ENCODE peak calls at places on chromosome 14, in nine cellular contexts. K is endothelial cell of umbilical vein, S is GM23248, L is adipocyte, Y is SK-N-SH, O is tibial artery, H is left ventricle myocardium inferior, W is gastrocnemius medialis, F is fibroblast of lung. C is an unnamed sample.

GRCh38 chr14:21118933-21119332 is 18.1 kb downstream of the TMEM253 start:
- DNase-seq in S (no peak), W (no peak), H (no peak), K (no peak), Y (no peak), O (no peak), L (no peak), F (no peak), C (no peak)

GRCh38 chr14:44180975-44181374 is 326.1 kb downstream of the FSCB start:
- DNase-seq in K (no peak), O (no peak), Y (no peak), F (peak; percentile 1), W (no peak), H (no peak), L (no peak), S (no peak), C (no peak)

GRCh38 chr14:89827260-89827659 is 127.3 kb downstream of the EFCAB11 start:
- DNase-seq in Y (no peak), K (no peak), S (no peak), W (no peak), L (no peak), F (no peak), O (peak; percentile 22), H (no peak), C (no peak)

GRCh38 chr14:66224492-66225178 is 261.5 kb upstream of the CCDC196 start:
- DNase-seq in H (no peak), S (no peak), F (no peak), O (no peak), K (no peak), Y (no peak), W (no peak), L (no peak), C (no peak)

GRCh38 chr14:77032854-77033621 is 4.5 kb upstream of the IRF2BPL start:
- DNase-seq in K (peak; percentile 91), L (peak; percentile 99), F (peak; percentile 100), W (peak; percentile 95), O (peak; percentile 93), S (peak; percentile 98), Y (peak; percentile 87), H (peak; percentile 94), C (peak; percentile 82)

GRCh38 chr14:74275265-74275841 is 27.4 kb downstream of the ABCD4 start:
- DNase-seq in K (no peak), F (peak; percentile 65), Y (no peak), O (no peak), H (no peak), S (peak; percentile 97), W (no peak), L (peak; percentile 63), C (no peak)

GRCh38 chr14:85273952-85274351 is 256.0 kb upstream of the FLRT2 start:
- DNase-seq in Y (no peak), L (no peak), O (no peak), F (no peak), S (no peak), W (no peak), H (no peak), K (no peak), C (no peak)

GRCh38 chr14:70955543-70956480 is 48.6 kb downstream of the PCNX1 start:
- DNase-seq in F (peak; percentile 51), H (no peak), O (no peak), W (no peak), L (peak; percentile 70), Y (peak; percentile 25), S (peak; percentile 64), K (peak; percentile 41), C (no peak)

GRCh38 chr14:96051642-96052540 is 12.7 kb downstream of the C14orf132 start:
- DNase-seq in K (no peak), H (no peak), O (no peak), S (no peak), W (no peak), L (no peak), F (no peak), Y (no peak), C (peak; percentile 58)

GRCh38 chr14:73651005-73651404 is 6.2 kb downstream of the DNAL1 start:
- DNase-seq in O (no peak), L (no peak), K (no peak), Y (no peak), S (no peak), W (no peak), H (no peak), F (no peak), C (no peak)

GRCh38 chr14:30214456-30215090 is 286.9 kb upstream of the PRKD1 start:
- DNase-seq in K (peak; percentile 65), O (no peak), F (peak; percentile 89), S (peak; percentile 85), L (peak; percentile 89), Y (peak; percentile 3), W (no peak), H (no peak), C (no peak)

GRCh38 chr14:59161571-59162175 is 26.8 kb upstream of the DAAM1 start:
- DNase-seq in S (peak; percentile 83), L (peak; percentile 78), O (peak; percentile 22), H (no peak), K (peak; percentile 37), Y (no peak), W (no peak), F (peak; percentile 91), C (peak; percentile 9)

GRCh38 chr14:88286309-88286708 is 36.8 kb downstream of the KCNK10 start:
- DNase-seq in S (no peak), Y (no peak), W (no peak), O (no peak), L (no peak), K (no peak), F (no peak), H (no peak), C (no peak)

GRCh38 chr14:76546426-76547221 is 170.7 kb downstream of the ESRRB start:
- DNase-seq in F (no peak), H (no peak), Y (peak; percentile 65), O (no peak), W (no peak), L (no peak), K (peak; percentile 19), S (peak; percentile 29), C (no peak)

GRCh38 chr14:77882631-77883030 is 82.7 kb downstream of the ADCK1 start:
- DNase-seq in Y (peak; percentile 60), L (no peak), H (no peak), F (peak; percentile 9), S (peak; percentile 67), K (no peak), W (peak; percentile 21), O (peak; percentile 37), C (no peak)

GRCh38 chr14:104081493-104081835 is 4.0 kb upstream of the ASPG start:
- DNase-seq in K (no peak), O (no peak), F (no peak), L (no peak), W (no peak), H (no peak), S (no peak), Y (no peak), C (no peak)

DNA sequence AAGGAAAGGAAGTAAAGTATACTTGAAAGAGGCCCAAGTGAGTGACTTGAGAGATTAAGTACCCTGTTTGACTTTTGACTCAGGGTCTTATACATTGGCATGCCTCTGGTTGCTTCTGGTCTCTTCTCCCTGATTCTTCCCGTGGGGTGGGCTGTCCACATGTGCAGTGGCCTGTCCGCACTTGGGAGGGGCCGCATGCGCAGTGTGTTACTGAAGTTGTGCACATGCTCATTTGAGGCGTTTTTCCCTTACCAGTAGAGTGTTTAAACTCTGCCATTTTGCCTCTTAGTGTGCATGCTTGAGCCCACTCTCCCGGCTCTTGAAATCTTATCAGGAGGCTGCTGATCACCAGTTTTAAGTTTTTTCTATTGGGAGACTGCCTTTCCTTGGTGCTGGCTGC is 32.1 kb upstream of the HECTD1 start:
- DNase-seq in S (no peak), W (no peak), L (no peak), F (no peak), H (no peak), Y (no peak), K (no peak), O (no peak), C (no peak)
- H3K4me1 ChIP-seq in S (peaks cover 9% of the 10 kb centered on the region), W (no peaks in the 10 kb centered on the region), L (peaks cover 12% of the 10 kb centered on the region), F (peaks cover 10% of the 10 kb centered on the region), H (peaks cover 11% of the 10 kb centered on the region), Y (no peaks in the 10 kb centered on the region), K (no peaks in the 10 kb centered on the region), O (no peaks in the 10 kb centered on the region), C (no peaks in the 10 kb centered on the region)

GRCh38 chr14:23577004-23577681 is 1.4 kb downstream of the JPH4 start:
- DNase-seq in H (no peak), L (peak; percentile 15), S (peak; percentile 42), W (no peak), F (no peak), O (no peak), K (no peak), Y (peak; percentile 92), C (no peak)
- H3K27me3 ChIP-seq in H (peaks cover 96% of the 10 kb centered on the region), L (peaks cover 42% of the 10 kb centered on the region), S (peaks cover 57% of the 10 kb centered on the region), W (peaks cover 53% of the 10 kb centered on the region), F (peaks cover 40% of the 10 kb centered on the region), O (peaks cover 82% of the 10 kb centered on the region), K (peaks cover 41% of the 10 kb centered on the region), Y (no peaks in the 10 kb centered on the region), C (peaks cover 26% of the 10 kb centered on the region)

GRCh38 chr14:54489318-54489683 is 521 bp upstream of the GMFB start:
- DNase-seq in K (no peak), O (no peak), W (no peak), Y (no peak), F (no peak), S (no peak), H (no peak), L (no peak), C (no peak)

GRCh38 chr14:54488646-54489317 is at the start of gene GMFB:
- DNase-seq in L (peak; percentile 96), W (peak; percentile 90), F (peak; percentile 95), Y (peak; percentile 92), O (peak; percentile 92), K (peak; percentile 95), H (peak; percentile 95), S (peak; percentile 97), C (peak; percentile 95)

GRCh38 chr14:54488318-54488645 is 498 bp downstream of the GMFB start:
- DNase-seq in W (no peak), O (no peak), H (no peak), L (no peak), K (no peak), F (no peak), Y (no peak), S (no peak), C (no peak)

GRCh38 chr14:54487771-54488170 is 1.0 kb downstream of the GMFB start:
- DNase-seq in Y (peak; percentile 63), F (peak; percentile 68), H (no peak), L (peak; percentile 68), O (no peak), S (peak; percentile 68), W (no peak), K (peak; percentile 59), C (no peak)

DNA sequence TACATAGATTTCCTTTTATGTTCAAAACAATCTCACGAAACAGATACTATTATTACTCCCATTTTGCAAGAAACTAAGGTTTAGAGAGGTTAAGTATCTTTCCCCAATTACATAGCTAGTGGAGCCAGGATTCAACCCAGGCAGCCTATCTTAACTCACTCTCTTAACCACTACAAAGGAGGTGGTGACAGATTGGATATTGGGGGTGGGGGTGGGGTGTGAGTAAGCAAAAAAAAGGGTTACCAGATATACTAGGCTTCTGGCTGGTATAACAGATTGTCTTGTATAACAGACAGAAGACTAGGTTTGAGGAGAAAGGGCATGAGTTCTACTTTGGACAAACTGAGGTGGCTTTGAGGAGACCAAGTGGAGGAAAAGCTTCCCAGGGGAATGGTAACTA is 2.1 kb downstream of the GMFB start:
- DNase-seq in Y (no peak), W (no peak), F (peak; percentile 13), S (no peak), K (no peak), H (no peak), O (no peak), L (no peak), C (no peak)
- H3K4me1 ChIP-seq in Y (peaks cover 5% of the 10 kb centered on the region), W (peaks cover 20% of the 10 kb centered on the region), F (peaks cover 2% of the 10 kb centered on the region), S (peaks cover 33% of the 10 kb centered on the region), K (peaks cover 13% of the 10 kb centered on the region), H (peaks cover 79% of the 10 kb centered on the region), O (peaks cover 14% of the 10 kb centered on the region), L (peaks cover 31% of the 10 kb centered on the region), C (peaks cover 22% of the 10 kb centered on the region)

GRCh38 chr14:56515739-56516138 is 63.9 kb upstream of the TMEM260 start:
- DNase-seq in O (no peak), Y (no peak), H (no peak), W (no peak), L (no peak), S (peak; percentile 19), F (no peak), K (no peak), C (no peak)
- H3K27me3 ChIP-seq in O (no peaks in the 10 kb centered on the region), Y (peaks cover 12% of the 10 kb centered on the region), H (peaks cover 44% of the 10 kb centered on the region), W (no peaks in the 10 kb centered on the region), L (peaks cover 16% of the 10 kb centered on the region), S (no peaks in the 10 kb centered on the region), F (peaks cover 2% of the 10 kb centered on the region), K (peaks cover 1% of the 10 kb centered on the region), C (no peaks in the 10 kb centered on the region)